ENCODE peak calls at places on chromosomes 16 and 17, in six cellular contexts. N is uterus, O is HCT116, E is Peyer's patch, Q is stomach, V is H1. C is an unnamed sample.
A peak's percentile ranks its signal among the peaks of the same experiment; 100 is the strongest.

GRCh38 chr16:82738699-82739098 is 111.9 kb downstream of the CDH13 start:
- DNase-seq in N (no peak), O (no peak), E (no peak), Q (no peak), V (no peak), C (no peak)

GRCh38 chr17:62724398-62725146 is 83.5 kb downstream of the MARCHF10 start:
- DNase-seq in E (peak; percentile 74), O (no peak), Q (no peak), V (no peak), N (no peak), C (no peak)

GRCh38 chr17:49197346-49197998 is 12.9 kb downstream of the GNGT2 start:
- DNase-seq in E (peak; percentile 37), O (no peak), N (no peak), V (no peak), Q (no peak), C (no peak)

GRCh38 chr17:79623786-79624657 is 13.2 kb upstream of the RBFOX3 start:
- DNase-seq in N (peak; percentile 8), V (peak; percentile 41), Q (no peak), E (peak; percentile 28), O (no peak), C (no peak)

GRCh38 chr17:50657627-50658026 is 22.9 kb downstream of the ABCC3 start:
- DNase-seq in N (no peak), V (no peak), Q (no peak), O (no peak), E (peak; percentile 88), C (no peak)

GRCh38 chr16:57618306-57619132 is 9.9 kb upstream of the ADGRG1 start:
- DNase-seq in V (peak; percentile 19), E (peak; percentile 18), Q (peak; percentile 64), N (no peak), O (no peak), C (no peak)

GRCh38 chr17:80605326-80606066 is 60.9 kb downstream of the RPTOR start:
- DNase-seq in O (no peak), V (no peak), E (no peak), N (no peak), Q (no peak), C (no peak)

GRCh38 chr17:31318298-31319190 is 2.9 kb downstream of the EVI2A start:
- DNase-seq in Q (peak; percentile 35), N (peak; percentile 73), O (no peak), V (no peak), E (peak; percentile 79), C (no peak)

GRCh38 chr16:49924078-49924477 is 68.2 kb upstream of the ZNF423 start:
- DNase-seq in V (no peak), N (no peak), O (peak; percentile 27), E (no peak), Q (no peak), C (no peak)

GRCh38 chr16:19748389-19749110 is 30.5 kb downstream of the IQCK start:
- DNase-seq in V (no peak), N (no peak), Q (no peak), O (no peak), E (no peak), C (no peak)

GRCh38 chr17:59845595-59846390 is 47.0 kb downstream of the TUBD1 start:
- DNase-seq in O (peak; percentile 90), E (peak; percentile 81), N (no peak), V (no peak), Q (peak; percentile 73), C (peak; percentile 39)

GRCh38 chr17:20896153-20896649 is 146.6 kb downstream of the USP22 start:
- DNase-seq in Q (peak; percentile 38), V (no peak), N (peak; percentile 64), E (no peak), O (no peak), C (peak; percentile 5)

GRCh38 chr17:50310455-50311111 is 35.3 kb upstream of the XYLT2 start:
- DNase-seq in E (no peak), N (no peak), O (no peak), V (no peak), Q (no peak), C (no peak)

GRCh38 chr17:36941265-36942021 is 4.2 kb downstream of the LHX1 start:
- DNase-seq in O (no peak), V (peak; percentile 74), N (no peak), Q (no peak), E (no peak), C (peak; percentile 28)

GRCh38 chr17:71919181-71919580 is 201.6 kb upstream of the SOX9 start:
- DNase-seq in O (no peak), E (no peak), N (no peak), Q (no peak), V (no peak), C (no peak)

GRCh38 chr17:65277576-65277975 is 140.4 kb downstream of the RGS9 start:
- DNase-seq in E (no peak), V (no peak), O (no peak), Q (no peak), N (no peak), C (no peak)

GRCh38 chr16:50274771-50275415 is 8.5 kb downstream of the ADCY7 start:
- DNase-seq in E (peak; percentile 45), O (no peak), N (no peak), Q (no peak), V (no peak), C (no peak)

GRCh38 chr16:68889508-68890150 is 46.3 kb downstream of the TANGO6 start:
- DNase-seq in E (no peak), Q (no peak), O (no peak), N (no peak), V (no peak), C (no peak)

GRCh38 chr16:19644877-19645276 is 73.2 kb downstream of the KNOP1 start:
- DNase-seq in Q (no peak), N (peak; percentile 63), V (no peak), E (peak; percentile 66), O (no peak), C (no peak)

GRCh38 chr16:27639588-27640276 is 89.8 kb downstream of the KATNIP start:
- DNase-seq in E (no peak), Q (no peak), O (peak; percentile 21), N (no peak), V (peak; percentile 55), C (peak; percentile 32)

GRCh38 chr16:87661561-87661960 is 59.3 kb downstream of the JPH3 start:
- DNase-seq in O (no peak), N (no peak), E (no peak), V (peak; percentile 91), Q (no peak), C (peak; percentile 52)

GRCh38 chr17:68456529-68457167 is 648 bp downstream of the WIPI1 start:
- DNase-seq in O (peak; percentile 72), N (peak; percentile 77), V (peak; percentile 68), Q (peak; percentile 70), E (peak; percentile 81), C (peak; percentile 37)

GRCh38 chr17:31488264-31488981 is 96.9 kb downstream of the RAB11FIP4 start:
- DNase-seq in Q (peak; percentile 61), N (no peak), O (no peak), E (peak; percentile 70), V (no peak), C (no peak)

GRCh38 chr17:74768763-74769114 is 7.4 kb downstream of the NAT9 start:
- DNase-seq in N (no peak), O (no peak), E (no peak), V (no peak), Q (no peak), C (no peak)

GRCh38 chr17:74769266-74769855 is 6.8 kb downstream of the NAT9 start:
- DNase-seq in V (no peak), O (no peak), Q (no peak), N (no peak), E (no peak), C (no peak)

GRCh38 chr17:74767111-74767516 is 9.0 kb downstream of the NAT9 start:
- DNase-seq in V (no peak), N (no peak), Q (no peak), E (no peak), O (no peak), C (no peak)

GRCh38 chr17:74769856-74770497 is 6.2 kb downstream of the NAT9 start:
- DNase-seq in E (no peak), N (no peak), O (no peak), Q (peak; percentile 79), V (no peak), C (no peak)

DNA sequence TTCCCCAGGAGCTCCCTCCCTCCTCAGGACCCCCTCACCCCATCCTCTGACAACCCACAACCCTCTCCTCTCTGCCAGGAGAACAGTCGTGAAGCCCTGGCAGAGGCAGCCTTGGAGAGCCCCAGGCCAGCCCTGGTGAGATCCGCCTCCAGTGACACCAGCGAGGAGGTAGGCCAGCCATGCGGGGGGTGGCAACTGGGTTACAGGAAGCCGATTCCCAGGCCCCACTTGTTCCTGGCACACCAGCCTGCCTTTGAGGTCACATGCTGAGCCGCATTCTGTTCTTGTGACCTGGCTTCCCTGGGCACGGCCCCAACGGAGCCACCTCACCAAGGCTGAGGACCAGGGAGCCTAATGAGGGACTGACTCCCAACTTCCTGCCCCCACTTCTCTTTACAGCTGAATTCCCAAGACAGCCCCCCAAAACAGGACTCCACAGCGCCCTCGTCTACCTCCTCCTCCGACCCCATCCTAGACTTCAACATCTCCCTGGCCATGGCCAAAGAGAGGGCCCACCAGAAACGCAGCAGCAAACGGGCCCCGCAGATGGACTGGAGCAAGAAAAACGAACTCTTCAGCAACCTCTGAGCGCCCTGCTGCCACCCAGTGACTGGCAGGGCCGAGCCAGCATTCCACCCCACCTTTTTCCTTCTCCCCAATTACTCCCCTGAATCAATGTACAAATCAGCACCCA is 7.9 kb downstream of the NAT9 start:
- DNase-seq in O (no peak), V (no peak), E (no peak), N (no peak), Q (peak; percentile 89), C (no peak)
- TF ChIP-seq POLR2A in O (no peak), V (no peak), E (no peak), N (no peak), Q (no peak), C (no peak)

GRCh38 chr17:18919963-18920362 is 32.0 kb upstream of the SLC5A10 start:
- DNase-seq in N (no peak), O (no peak), V (no peak), Q (peak; percentile 43), E (peak; percentile 63), C (no peak)
- TF ChIP-seq POLR2A in N (no peak), O (no peak), V (no peak), Q (no peak), E (no peak), C (no peak)

GRCh38 chr17:4998666-4999428 is 1.1 kb downstream of the KIF1C start:
- DNase-seq in V (peak; percentile 51), Q (peak; percentile 53), E (peak; percentile 75), O (no peak), N (peak; percentile 27), C (no peak)
- TF ChIP-seq POLR2A in V (no peak), Q (no peak), E (no peak), O (no peak), N (no peak), C (no peak)

DNA sequence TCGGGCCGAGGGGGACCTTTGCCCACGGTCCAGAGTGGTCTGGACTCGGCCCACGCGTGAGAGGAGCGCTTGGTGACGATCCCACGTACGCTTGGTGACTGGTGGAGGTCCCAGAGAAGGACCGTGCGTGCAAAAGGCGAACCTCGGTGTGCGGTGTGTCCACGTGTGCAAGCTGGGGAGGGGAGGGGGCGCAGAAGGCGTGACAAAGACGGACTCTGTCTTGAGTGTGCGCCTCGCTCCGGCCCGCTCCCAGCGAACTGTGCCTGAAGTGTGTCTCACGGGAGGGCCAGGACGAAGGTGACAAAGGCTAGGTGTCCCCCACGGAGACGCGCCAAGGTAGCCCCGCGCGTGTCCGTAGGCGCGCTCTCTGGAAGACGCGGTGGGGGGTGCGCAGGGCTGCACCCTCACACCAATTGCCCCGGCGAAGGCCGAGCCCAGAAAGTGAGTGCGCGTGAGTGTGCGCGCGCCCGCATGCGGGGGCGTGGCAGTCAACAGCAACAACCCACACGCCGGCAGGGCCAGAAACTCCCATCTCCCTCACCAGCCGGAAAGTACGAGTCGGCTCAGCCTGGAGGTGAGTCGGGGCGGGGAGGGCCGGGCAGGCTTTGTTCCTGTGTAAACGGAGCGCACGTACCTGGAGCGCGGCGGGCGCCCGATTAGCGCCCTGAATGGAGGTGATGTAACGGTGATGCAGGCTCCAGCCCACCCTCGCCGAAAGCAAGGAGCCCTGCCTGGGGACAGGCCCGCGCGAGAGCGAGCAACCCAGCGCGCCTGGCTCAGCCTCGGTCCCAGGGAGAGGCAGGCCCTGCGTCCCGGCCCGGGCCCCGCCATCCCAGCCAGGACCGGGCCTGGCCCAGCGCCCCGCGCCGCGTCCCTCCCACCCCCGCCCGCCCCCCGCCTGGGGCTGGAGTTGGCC is at the start of gene GPRC5C:
- DNase-seq in V (peak; percentile 82), E (peak; percentile 92), N (peak; percentile 81), Q (peak; percentile 95), O (peak; percentile 66), C (peak; percentile 10)
- TF ChIP-seq POLR2A in V (no peak), E (peak; percentile 93), N (peak; percentile 75), Q (no peak), O (peak; percentile 70), C (no peak)

C was measured in erythroblast.